ENCODE peak calls at places on chromosomes 5 and 9, in six cellular contexts. F, C, X, V, T and H are unnamed samples.

GRCh38 chr5:124402144-124402581 is 344.3 kb downstream of the ZNF608 start:
- DNase-seq in F (peak), C (peak), X (no peak), V (peak), T (peak), H (peak)

GRCh38 chr9:125106285-125106893 is 36.9 kb downstream of the SCAI start:
- DNase-seq in F (peak), C (peak), X (no peak), V (peak), T (no peak), H (no peak)

GRCh38 chr5:176803943-176804498 is 6.3 kb upstream of the UNC5A start:
- DNase-seq in F (peak), C (peak), X (peak), V (peak), T (no peak), H (no peak)

GRCh38 chr9:78860806-78861475 is 564.0 kb downstream of the PSAT1 start:
- DNase-seq in F (peak), C (peak), X (no peak), V (peak), T (no peak), H (peak)

GRCh38 chr9:87557996-87558395 is 60.3 kb downstream of the DAPK1 start:
- DNase-seq in F (peak), C (no peak), X (peak), V (peak), T (no peak), H (no peak)

GRCh38 chr5:164052536-164053090 is 547.2 kb downstream of the MAT2B start:
- DNase-seq in F (peak), C (peak), X (no peak), V (peak), T (no peak), H (no peak)

GRCh38 chr9:74846771-74847170 is 41.0 kb downstream of the TRPM6 start:
- DNase-seq in F (no peak), C (no peak), X (no peak), V (no peak), T (peak), H (no peak)

GRCh38 chr5:25862276-25862675 is 1176.1 kb downstream of the CDH9 start:
- DNase-seq in F (no peak), C (no peak), X (peak), V (no peak), T (peak), H (no peak)

GRCh38 chr9:23820731-23821399 is 5.2 kb downstream of the ELAVL2 start:
- DNase-seq in F (no peak), C (no peak), X (peak), V (no peak), T (no peak), H (no peak)

GRCh38 chr9:133855802-133856592 is 117.8 kb upstream of the SARDH start:
- DNase-seq in F (peak), C (peak), X (no peak), V (peak), T (no peak), H (peak)

GRCh38 chr9:99433095-99433494 is 211.0 kb downstream of the SEC61B start:
- DNase-seq in F (no peak), C (no peak), X (no peak), V (no peak), T (no peak), H (no peak)

GRCh38 chr5:82277613-82277986 is 554 bp downstream of the RPS23 start:
- DNase-seq in F (no peak), C (no peak), X (no peak), V (no peak), T (no peak), H (no peak)

GRCh38 chr5:53008751-53009150 is 19.6 kb downstream of the ITGA2 start:
- DNase-seq in F (no peak), C (peak), X (no peak), V (no peak), T (peak), H (no peak)

GRCh38 chr9:31210982-31211570 is 1173.4 kb upstream of the ACO1 start:
- DNase-seq in F (peak), C (no peak), X (peak), V (peak), T (peak), H (no peak)

GRCh38 chr5:125140855-125141254 is 394.4 kb upstream of the ZNF608 start:
- DNase-seq in F (peak), C (peak), X (no peak), V (peak), T (peak), H (peak)

GRCh38 chr9:97518909-97519307 is 17.4 kb downstream of the TMOD1 start:
- DNase-seq in F (peak), C (peak), X (no peak), V (peak), T (peak), H (no peak)

GRCh38 chr9:34370970-34371880 is 5.5 kb downstream of the MYORG start:
- DNase-seq in F (no peak), C (no peak), X (no peak), V (no peak), T (no peak), H (no peak)

GRCh38 chr5:32709789-32710334 is 1.3 kb upstream of the NPR3 start:
- DNase-seq in F (peak), C (peak), X (peak), V (peak), T (peak), H (no peak)

GRCh38 chr9:94643176-94643575 is 3.9 kb upstream of the FBP1 start:
- DNase-seq in F (no peak), C (no peak), X (no peak), V (no peak), T (no peak), H (no peak)

GRCh38 chr5:150272531-150272930 is 17.0 kb downstream of the CAMK2A start:
- DNase-seq in F (peak), C (peak), X (peak), V (peak), T (peak), H (no peak)

GRCh38 chr5:26148569-26149107 is 889.7 kb downstream of the CDH9 start:
- DNase-seq in F (no peak), C (no peak), X (peak), V (no peak), T (no peak), H (no peak)

GRCh38 chr9:131809941-131810344 is 70.1 kb upstream of the RAPGEF1 start:
- DNase-seq in F (peak), C (no peak), X (no peak), V (peak), T (no peak), H (no peak)

GRCh38 chr9:111348821-111349271 is 18.8 kb upstream of the OR2K2 start:
- DNase-seq in F (peak), C (peak), X (no peak), V (peak), T (peak), H (peak)

GRCh38 chr9:130297371-130297770 is 31.8 kb downstream of the HMCN2 start:
- DNase-seq in F (no peak), C (no peak), X (no peak), V (no peak), T (no peak), H (no peak)

GRCh38 chr9:121268598-121269029 is 652 bp downstream of the GSN start:
- DNase-seq in F (no peak), C (no peak), X (no peak), V (no peak), T (no peak), H (no peak)

GRCh38 chr9:99213197-99213596 is 8.5 kb downstream of the ALG2 start:
- DNase-seq in F (no peak), C (no peak), X (no peak), V (no peak), T (no peak), H (no peak)

GRCh38 chr5:74625742-74626241 is 14.7 kb downstream of the ENC1 start:
- DNase-seq in F (peak), C (peak), X (peak), V (peak), T (no peak), H (no peak)

GRCh38 chr9:18184034-18184800 is 289.7 kb upstream of the ADAMTSL1 start:
- DNase-seq in F (peak), C (peak), X (no peak), V (peak), T (no peak), H (peak)

GRCh38 chr9:87160148-87161107 is 213.1 kb upstream of the GAS1 start:
- DNase-seq in F (no peak), C (no peak), X (no peak), V (no peak), T (no peak), H (no peak)

GRCh38 chr5:45604092-45604491 is 92.1 kb downstream of the HCN1 start:
- DNase-seq in F (no peak), C (no peak), X (no peak), V (no peak), T (no peak), H (no peak)

GRCh38 chr9:137320555-137321384 is 18.7 kb upstream of the NRARP start:
- DNase-seq in F (no peak), C (peak), X (peak), V (no peak), T (no peak), H (no peak)

GRCh38 chr5:110517396-110517795 is 209.1 kb downstream of the TMEM232 start:
- DNase-seq in F (no peak), C (no peak), X (peak), V (no peak), T (no peak), H (no peak)

GRCh38 chr5:147417133-147417813 is 92.6 kb downstream of the DPYSL3 start:
- DNase-seq in F (peak), C (peak), X (no peak), V (peak), T (no peak), H (no peak)

GRCh38 chr9:73269430-73270101 is 117.9 kb downstream of the ANXA1 start:
- DNase-seq in F (peak), C (peak), X (peak), V (peak), T (peak), H (peak)

GRCh38 chr5:33984671-33985124 is at the start of gene SLC45A2:
- DNase-seq in F (no peak), C (no peak), X (no peak), V (peak), T (no peak), H (no peak)
- H3K4me3 ChIP-seq in F (no peak), C (no peak), X (peak), V (no peak), T (no peak), H (no peak)

GRCh38 chr5:126435261-126435660 is 12.1 kb downstream of the GRAMD2B start:
- DNase-seq in F (no peak), C (no peak), X (no peak), V (no peak), T (no peak), H (no peak)
- TF ChIP-seq CTCF in F (no peak), C (no peak), X (no peak), V (no peak), T (no peak), H (no peak)

DNA sequence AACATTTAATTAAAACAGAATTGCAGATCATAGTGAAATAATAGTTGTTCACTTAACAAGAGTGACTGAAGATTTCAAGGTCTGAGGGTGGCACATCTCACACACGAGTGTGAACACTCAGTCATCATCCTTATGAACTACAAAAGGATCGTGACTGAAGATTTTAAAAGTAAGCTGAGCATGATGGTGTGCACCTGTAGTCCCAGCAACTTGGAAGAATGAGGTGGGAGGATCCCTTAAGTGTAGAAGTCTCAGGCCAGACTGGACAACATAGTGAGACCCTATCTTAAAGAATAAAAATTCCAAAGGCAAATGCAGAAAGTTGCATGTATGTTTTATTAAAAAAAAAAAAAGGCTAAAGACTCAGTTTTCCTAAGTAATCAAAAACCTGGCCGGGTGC is 22.4 kb upstream of the ATP6V1G1 start:
- DNase-seq in F (no peak), C (no peak), X (no peak), V (no peak), T (no peak), H (no peak)
- H3K4me3 ChIP-seq in F (no peak), C (no peak), X (no peak), V (no peak), T (no peak), H (no peak)

GRCh38 chr9:126670270-126670669 is 56.5 kb downstream of the LMX1B start:
- DNase-seq in F (no peak), C (no peak), X (no peak), V (no peak), T (no peak), H (no peak)
- TF ChIP-seq CTCF in F (no peak), C (no peak), X (no peak), V (no peak), T (no peak), H (no peak)

GRCh38 chr5:143506881-143507552 is 103.5 kb upstream of the NR3C1 start:
- DNase-seq in F (peak), C (peak), X (no peak), V (peak), T (peak), H (peak)
- H3K4me3 ChIP-seq in F (no peak), C (no peak), X (no peak), V (no peak), T (peak), H (no peak)

GRCh38 chr9:135615666-135616620 is 23.4 kb downstream of the GLT6D1 start:
- DNase-seq in F (no peak), C (no peak), X (peak), V (no peak), T (no peak), H (no peak)
- TF ChIP-seq CTCF in F (no peak), C (peak), X (peak), V (no peak), T (peak), H (no peak)

GRCh38 chr5:16179936-16180788 is 571 bp upstream of the MARCHF11 start:
- DNase-seq in F (no peak), C (no peak), X (peak), V (no peak), T (no peak), H (no peak)
- H3K4me3 ChIP-seq in F (no peak), C (no peak), X (peak), V (peak), T (no peak), H (no peak)